ENCODE peak calls at places on chromosomes 2 and 18, in nine cellular contexts. B is transverse colon; D is CD4-positive, alpha-beta T cell; V is A549; S is IMR-90; T is astrocyte; L is uterus; F is mammary epithelial cell; W is right lobe of liver. M is an unnamed sample.
A peak's percentile ranks its signal among the peaks of the same experiment; 100 is the strongest.

GRCh38 chr2:145016711-145017110 is 496.8 kb upstream of the ZEB2 start:
- DNase-seq in B (no peak), D (no peak), V (no peak), S (no peak), T (no peak), L (no peak), F (no peak), W (no peak), M (no peak)

GRCh38 chr18:70419526-70419925 is 130.7 kb downstream of the SOCS6 start:
- DNase-seq in B (no peak), D (no peak), V (no peak), S (peak; percentile 77), T (peak; percentile 90), L (no peak), F (peak; percentile 20), W (no peak), M (peak; percentile 30)

GRCh38 chr2:80874374-80874773 is 569.8 kb upstream of the LRRTM1 start:
- DNase-seq in B (no peak), D (no peak), V (no peak), S (no peak), T (no peak), L (no peak), F (no peak), W (no peak), M (no peak)

GRCh38 chr2:242075683-242076082 is 206.2 kb downstream of the RTP5 start:
- DNase-seq in B (peak; percentile 88), D (no peak), V (no peak), S (no peak), T (peak; percentile 10), L (no peak), F (no peak), W (no peak), M (no peak)

GRCh38 chr2:219672406-219672805 is 45.0 kb downstream of the SLC4A3 start:
- DNase-seq in B (no peak), D (no peak), V (no peak), S (no peak), T (no peak), L (no peak), F (no peak), W (no peak), M (no peak)

GRCh38 chr2:145095641-145096435 is 575.9 kb upstream of the ZEB2 start:
- DNase-seq in B (no peak), D (no peak), V (no peak), S (peak; percentile 93), T (peak; percentile 93), L (no peak), F (peak; percentile 38), W (no peak), M (no peak)

GRCh38 chr18:2978208-2978607 is 34.7 kb downstream of the LPIN2 start:
- DNase-seq in B (no peak), D (no peak), V (no peak), S (no peak), T (peak; percentile 60), L (no peak), F (no peak), W (no peak), M (no peak)

GRCh38 chr2:206443735-206444527 is 599 bp downstream of the ADAM23 start:
- DNase-seq in B (no peak), D (no peak), V (peak; percentile 46), S (peak; percentile 22), T (peak; percentile 20), L (no peak), F (peak; percentile 35), W (no peak), M (peak; percentile 33)

GRCh38 chr2:98013407-98014042 is 17.8 kb upstream of the TMEM131 start:
- DNase-seq in B (no peak), D (no peak), V (no peak), S (peak; percentile 73), T (peak; percentile 88), L (no peak), F (peak; percentile 46), W (no peak), M (no peak)

GRCh38 chr2:61948661-61949457 is 43.4 kb downstream of the COMMD1 start:
- DNase-seq in B (no peak), D (no peak), V (no peak), S (no peak), T (no peak), L (no peak), F (peak; percentile 32), W (no peak), M (no peak)

GRCh38 chr2:10935953-10936942 is 24.5 kb downstream of the KCNF1 start:
- DNase-seq in B (no peak), D (no peak), V (peak; percentile 99), S (peak; percentile 100), T (peak; percentile 99), L (no peak), F (peak; percentile 96), W (no peak), M (no peak)

GRCh38 chr2:196515041-196515440 is 124.5 kb upstream of the CCDC150 start:
- DNase-seq in B (no peak), D (no peak), V (no peak), S (no peak), T (no peak), L (no peak), F (no peak), W (no peak), M (no peak)

GRCh38 chr2:223599646-223600009 is 2.5 kb downstream of the SCG2 start:
- DNase-seq in B (no peak), D (no peak), V (no peak), S (no peak), T (peak; percentile 44), L (no peak), F (no peak), W (no peak), M (no peak)

GRCh38 chr2:223597071-223597470 is 5.1 kb downstream of the SCG2 start:
- DNase-seq in B (no peak), D (no peak), V (no peak), S (peak; percentile 38), T (peak; percentile 47), L (no peak), F (no peak), W (no peak), M (no peak)

GRCh38 chr2:223596208-223596607 is 6.0 kb downstream of the SCG2 start:
- DNase-seq in B (no peak), D (no peak), V (no peak), S (no peak), T (no peak), L (no peak), F (no peak), W (no peak), M (no peak)

GRCh38 chr2:223600056-223600455 is 2.1 kb downstream of the SCG2 start:
- DNase-seq in B (no peak), D (no peak), V (no peak), S (peak; percentile 28), T (no peak), L (no peak), F (no peak), W (no peak), M (no peak)

GRCh38 chr2:223598994-223599645 is 3.0 kb downstream of the SCG2 start:
- DNase-seq in B (no peak), D (no peak), V (no peak), S (peak; percentile 83), T (peak; percentile 87), L (no peak), F (peak; percentile 16), W (no peak), M (no peak)
- H3K27ac ChIP-seq in B (no peak overlapping the region), D (no peak overlapping the region), V (no peak overlapping the region), S (peak overlapping the region; percentile 97), T (peak overlapping the region; percentile 89), L (no peak overlapping the region), F (no peak overlapping the region), W (no peak overlapping the region), M (no peak overlapping the region)

DNA sequence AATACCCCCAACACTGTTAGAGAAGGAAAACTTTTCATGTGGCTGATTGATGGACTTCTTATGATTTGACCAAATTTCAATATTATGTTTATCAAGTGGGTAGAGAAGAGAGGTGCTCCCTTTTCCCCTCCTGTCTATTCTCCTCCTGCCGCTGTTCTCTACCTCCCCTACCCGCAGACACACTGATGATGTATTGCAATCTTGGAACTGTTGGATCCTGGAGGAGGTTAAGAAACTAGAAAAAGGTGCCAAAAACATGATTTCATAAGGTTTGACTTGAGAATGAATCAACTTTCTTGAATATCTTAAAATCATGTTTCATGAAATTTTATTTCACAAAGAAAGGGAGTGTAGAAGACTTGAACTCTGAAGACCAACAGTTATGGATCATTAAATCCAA is 125.8 kb downstream of the MEIS1 start:
- DNase-seq in B (no peak), D (no peak), V (no peak), S (no peak), T (no peak), L (peak; percentile 40), F (no peak), W (no peak), M (no peak)
- TF ChIP-seq CTCF in B (no peak), D (no peak), V (no peak), S (no peak), T (no peak), L (no peak), F (no peak), W (no peak), M (no peak)

DNA sequence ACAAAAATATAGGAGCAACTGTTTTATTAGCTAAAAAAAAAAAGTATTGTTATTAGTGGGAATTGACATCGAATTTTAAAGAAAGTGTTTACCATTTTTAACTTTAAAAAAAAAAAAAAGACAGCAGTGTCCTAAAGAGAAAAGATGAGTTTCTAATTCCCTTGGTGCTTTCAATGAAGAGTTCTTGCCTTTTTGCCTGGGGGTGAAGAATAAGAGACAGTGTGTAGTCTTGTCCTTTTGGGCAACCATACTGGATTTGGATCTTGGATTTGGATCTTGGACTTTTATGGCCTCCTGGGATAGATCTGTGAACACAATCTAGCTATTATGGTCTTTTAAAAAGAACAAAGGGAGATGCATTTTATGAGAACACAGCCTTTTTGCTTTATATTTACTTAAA is 60.2 kb upstream of the GLS start:
- DNase-seq in B (no peak), D (no peak), V (no peak), S (no peak), T (no peak), L (no peak), F (no peak), W (no peak), M (no peak)
- H3K27ac ChIP-seq in B (peak overlapping the region; percentile 59), D (no peak overlapping the region), V (no peak overlapping the region), S (no peak overlapping the region), T (no peak overlapping the region), L (peak overlapping the region; percentile 49), F (no peak overlapping the region), W (no peak overlapping the region), M (no peak overlapping the region)

GRCh38 chr18:8526316-8526715 is 82.9 kb upstream of the RAB12 start:
- DNase-seq in B (no peak), D (no peak), V (no peak), S (no peak), T (no peak), L (no peak), F (no peak), W (no peak), M (no peak)

GRCh38 chr18:8522756-8523155 is 86.5 kb upstream of the RAB12 start:
- DNase-seq in B (no peak), D (no peak), V (no peak), S (no peak), T (no peak), L (no peak), F (no peak), W (no peak), M (no peak)

GRCh38 chr18:8529609-8530008 is 79.6 kb upstream of the RAB12 start:
- DNase-seq in B (no peak), D (no peak), V (no peak), S (no peak), T (no peak), L (no peak), F (no peak), W (no peak), M (no peak)

GRCh38 chr18:8520266-8520665 is 89.0 kb upstream of the RAB12 start:
- DNase-seq in B (no peak), D (no peak), V (no peak), S (no peak), T (no peak), L (no peak), F (no peak), W (no peak), M (no peak)

GRCh38 chr18:8525692-8526091 is 83.5 kb upstream of the RAB12 start:
- DNase-seq in B (no peak), D (no peak), V (no peak), S (no peak), T (no peak), L (no peak), F (no peak), W (no peak), M (peak; percentile 46)
- TF ChIP-seq CTCF in B (no peak), D (no peak), V (peak; percentile 9), S (no peak), T (no peak), L (no peak), F (peak; percentile 21), W (no peak), M (peak; percentile 77)

M was measured in WERI-Rb-1.